ENCODE peak calls at places on chromosomes 2 and 18, in five cellular contexts. One of them, this sample, is unnamed.

GRCh38 chr18:55477537-55478300 is 110.3 kb downstream of the TCF4 start:
- DNase-seq in sigmoid colon: no peak
- DNase-seq in GM12878: peak
- DNase-seq in K562: peak
- DNase-seq in prostate gland: peak
- DNase-seq in this sample: no peak

GRCh38 chr2:10286216-10287037 is 16.3 kb upstream of the HPCAL1 start:
- DNase-seq in prostate gland: no peak
- DNase-seq in K562: no peak
- DNase-seq in GM12878: no peak
- DNase-seq in sigmoid colon: no peak
- DNase-seq in this sample: no peak

GRCh38 chr2:18119883-18120282 is 241.4 kb downstream of the KCNS3 start:
- DNase-seq in sigmoid colon: peak
- DNase-seq in prostate gland: no peak
- DNase-seq in K562: no peak
- DNase-seq in GM12878: no peak
- DNase-seq in this sample: no peak

GRCh38 chr2:236955675-236956618 is 129.7 kb upstream of the COPS8 start:
- DNase-seq in prostate gland: no peak
- DNase-seq in GM12878: no peak
- DNase-seq in sigmoid colon: peak
- DNase-seq in K562: peak
- DNase-seq in this sample: no peak

GRCh38 chr18:31819106-31819924 is 58.6 kb upstream of the SLC25A52 start:
- DNase-seq in GM12878: no peak
- DNase-seq in sigmoid colon: no peak
- DNase-seq in K562: peak
- DNase-seq in prostate gland: peak
- DNase-seq in this sample: peak

GRCh38 chr2:71923887-71924533 is 223.7 kb downstream of the CYP26B1 start:
- DNase-seq in K562: peak
- DNase-seq in prostate gland: peak
- DNase-seq in GM12878: peak
- DNase-seq in sigmoid colon: no peak
- DNase-seq in this sample: no peak

GRCh38 chr2:227785293-227785692 is 28.3 kb upstream of the CCL20 start:
- DNase-seq in GM12878: no peak
- DNase-seq in K562: no peak
- DNase-seq in prostate gland: no peak
- DNase-seq in sigmoid colon: no peak
- DNase-seq in this sample: no peak

GRCh38 chr2:126513033-126513432 is 142.9 kb upstream of the GYPC start:
- DNase-seq in prostate gland: no peak
- DNase-seq in GM12878: no peak
- DNase-seq in sigmoid colon: no peak
- DNase-seq in K562: no peak
- DNase-seq in this sample: no peak

GRCh38 chr2:134411828-134412638 is 158.2 kb downstream of the MGAT5 start:
- DNase-seq in GM12878: peak
- DNase-seq in sigmoid colon: peak
- DNase-seq in K562: peak
- DNase-seq in prostate gland: peak
- DNase-seq in this sample: peak

GRCh38 chr2:46460241-46460921 is 19.0 kb upstream of the TMEM247 start:
- DNase-seq in sigmoid colon: peak
- DNase-seq in prostate gland: no peak
- DNase-seq in GM12878: no peak
- DNase-seq in K562: peak
- DNase-seq in this sample: no peak

GRCh38 chr18:77711096-77711495 is 461.4 kb downstream of the GALR1 start:
- DNase-seq in sigmoid colon: no peak
- DNase-seq in K562: no peak
- DNase-seq in GM12878: no peak
- DNase-seq in prostate gland: no peak
- DNase-seq in this sample: no peak

GRCh38 chr2:105595536-105595935 is 149.2 kb upstream of the NCK2 start:
- DNase-seq in K562: no peak
- DNase-seq in sigmoid colon: no peak
- DNase-seq in prostate gland: no peak
- DNase-seq in GM12878: no peak
- DNase-seq in this sample: no peak

GRCh38 chr18:38290229-38290628 is 724.6 kb upstream of the CELF4 start:
- DNase-seq in prostate gland: no peak
- DNase-seq in K562: no peak
- DNase-seq in sigmoid colon: no peak
- DNase-seq in GM12878: no peak
- DNase-seq in this sample: no peak

GRCh38 chr18:46677609-46678470 is 20.8 kb upstream of the LOXHD1 start:
- DNase-seq in prostate gland: no peak
- DNase-seq in sigmoid colon: no peak
- DNase-seq in K562: no peak
- DNase-seq in GM12878: no peak
- DNase-seq in this sample: no peak

GRCh38 chr2:239646184-239646583 is 245.4 kb upstream of the HDAC4 start:
- DNase-seq in K562: no peak
- DNase-seq in prostate gland: no peak
- DNase-seq in GM12878: no peak
- DNase-seq in sigmoid colon: no peak
- DNase-seq in this sample: no peak

GRCh38 chr2:47437287-47437686 is 34.3 kb downstream of the MSH2 start:
- DNase-seq in prostate gland: no peak
- DNase-seq in K562: peak
- DNase-seq in GM12878: no peak
- DNase-seq in sigmoid colon: no peak
- DNase-seq in this sample: no peak

GRCh38 chr2:237156131-237156856 is 70.6 kb downstream of the COPS8 start:
- DNase-seq in GM12878: no peak
- DNase-seq in prostate gland: no peak
- DNase-seq in K562: no peak
- DNase-seq in sigmoid colon: peak
- DNase-seq in this sample: no peak

GRCh38 chr2:177393381-177393780 is 808 bp downstream of the AGPS start:
- DNase-seq in prostate gland: no peak
- DNase-seq in K562: peak
- DNase-seq in sigmoid colon: no peak
- DNase-seq in GM12878: no peak
- DNase-seq in this sample: no peak

GRCh38 chr2:3986530-3987258 is 283.3 kb downstream of the DCDC2C start:
- DNase-seq in GM12878: no peak
- DNase-seq in K562: no peak
- DNase-seq in prostate gland: no peak
- DNase-seq in sigmoid colon: no peak
- DNase-seq in this sample: no peak

GRCh38 chr2:43349944-43350343 is 123.5 kb upstream of the ZFP36L2 start:
- DNase-seq in sigmoid colon: no peak
- DNase-seq in GM12878: no peak
- DNase-seq in K562: no peak
- DNase-seq in prostate gland: no peak
- DNase-seq in this sample: no peak

GRCh38 chr2:237351046-237351445 is 62.9 kb downstream of the COL6A3 start:
- DNase-seq in K562: no peak
- DNase-seq in GM12878: no peak
- DNase-seq in prostate gland: no peak
- DNase-seq in sigmoid colon: no peak
- DNase-seq in this sample: no peak

GRCh38 chr2:74149249-74149530 is 1.5 kb upstream of the BOLA3 start:
- DNase-seq in sigmoid colon: no peak
- DNase-seq in GM12878: no peak
- DNase-seq in prostate gland: no peak
- DNase-seq in K562: peak
- DNase-seq in this sample: no peak

GRCh38 chr2:88191722-88192042 is 21.5 kb downstream of the THNSL2 start:
- DNase-seq in sigmoid colon: no peak
- DNase-seq in K562: no peak
- DNase-seq in prostate gland: no peak
- DNase-seq in GM12878: no peak
- DNase-seq in this sample: no peak

GRCh38 chr2:206936456-206937222 is 2.7 kb upstream of the CPO start:
- DNase-seq in K562: no peak
- DNase-seq in sigmoid colon: no peak
- DNase-seq in GM12878: no peak
- DNase-seq in prostate gland: no peak
- DNase-seq in this sample: no peak

GRCh38 chr2:84880645-84881521 is at the start of gene TRABD2A:
- DNase-seq in K562: peak
- DNase-seq in prostate gland: no peak
- DNase-seq in GM12878: no peak
- DNase-seq in sigmoid colon: no peak
- DNase-seq in this sample: no peak

GRCh38 chr2:237171396-237171795 is 85.7 kb downstream of the COPS8 start:
- DNase-seq in K562: no peak
- DNase-seq in GM12878: no peak
- DNase-seq in prostate gland: peak
- DNase-seq in sigmoid colon: peak
- DNase-seq in this sample: peak

GRCh38 chr2:11873346-11873745 is 126.9 kb downstream of the LPIN1 start:
- DNase-seq in K562: no peak
- DNase-seq in prostate gland: no peak
- DNase-seq in sigmoid colon: peak
- DNase-seq in GM12878: no peak
- DNase-seq in this sample: no peak

GRCh38 chr18:13464432-13465125 is 246.0 kb downstream of the LDLRAD4 start:
- DNase-seq in K562: no peak
- DNase-seq in sigmoid colon: peak
- DNase-seq in prostate gland: no peak
- DNase-seq in GM12878: peak
- DNase-seq in this sample: peak
- TF ChIP-seq POLR2AphosphoS5 in K562: no peak
- TF ChIP-seq POLR2AphosphoS5 in sigmoid colon: peak
- TF ChIP-seq POLR2AphosphoS5 in prostate gland: no peak
- TF ChIP-seq POLR2AphosphoS5 in GM12878: peak
- TF ChIP-seq POLR2AphosphoS5 in this sample: no peak

GRCh38 chr2:181073896-181074295 is 93.5 kb downstream of the UBE2E3 start:
- DNase-seq in prostate gland: no peak
- DNase-seq in K562: no peak
- DNase-seq in sigmoid colon: no peak
- DNase-seq in GM12878: no peak
- DNase-seq in this sample: no peak
- H3K27ac ChIP-seq in prostate gland: no peak
- H3K27ac ChIP-seq in K562: no peak
- H3K27ac ChIP-seq in sigmoid colon: no peak
- H3K27ac ChIP-seq in GM12878: no peak
- H3K27ac ChIP-seq in this sample: no peak

DNA sequence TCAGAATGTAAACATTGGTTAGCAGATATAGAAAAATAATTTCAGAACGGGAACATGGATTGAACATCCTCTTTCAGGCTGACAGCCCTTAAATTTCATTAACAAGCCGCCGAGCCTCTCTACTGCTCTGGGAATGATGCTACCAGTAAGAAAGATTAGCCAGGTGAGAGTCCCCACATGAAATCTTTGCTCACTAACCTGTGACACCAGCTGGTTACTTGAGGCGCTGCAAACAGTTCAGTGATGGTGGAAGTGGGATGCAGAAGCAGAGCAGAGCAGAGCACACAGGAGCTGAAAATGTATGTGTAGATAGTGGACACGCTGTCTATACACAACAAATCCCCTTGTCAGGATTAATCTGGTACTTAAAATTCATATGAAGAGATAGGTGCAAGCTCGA is 721.1 kb downstream of the DPP10 start:
- DNase-seq in prostate gland: no peak
- DNase-seq in sigmoid colon: no peak
- DNase-seq in GM12878: no peak
- DNase-seq in K562: no peak
- DNase-seq in this sample: no peak
- H3K4me3 ChIP-seq in prostate gland: no peak
- H3K4me3 ChIP-seq in sigmoid colon: no peak
- H3K4me3 ChIP-seq in GM12878: no peak
- H3K4me3 ChIP-seq in K562: no peak
- H3K4me3 ChIP-seq in this sample: no peak

DNA sequence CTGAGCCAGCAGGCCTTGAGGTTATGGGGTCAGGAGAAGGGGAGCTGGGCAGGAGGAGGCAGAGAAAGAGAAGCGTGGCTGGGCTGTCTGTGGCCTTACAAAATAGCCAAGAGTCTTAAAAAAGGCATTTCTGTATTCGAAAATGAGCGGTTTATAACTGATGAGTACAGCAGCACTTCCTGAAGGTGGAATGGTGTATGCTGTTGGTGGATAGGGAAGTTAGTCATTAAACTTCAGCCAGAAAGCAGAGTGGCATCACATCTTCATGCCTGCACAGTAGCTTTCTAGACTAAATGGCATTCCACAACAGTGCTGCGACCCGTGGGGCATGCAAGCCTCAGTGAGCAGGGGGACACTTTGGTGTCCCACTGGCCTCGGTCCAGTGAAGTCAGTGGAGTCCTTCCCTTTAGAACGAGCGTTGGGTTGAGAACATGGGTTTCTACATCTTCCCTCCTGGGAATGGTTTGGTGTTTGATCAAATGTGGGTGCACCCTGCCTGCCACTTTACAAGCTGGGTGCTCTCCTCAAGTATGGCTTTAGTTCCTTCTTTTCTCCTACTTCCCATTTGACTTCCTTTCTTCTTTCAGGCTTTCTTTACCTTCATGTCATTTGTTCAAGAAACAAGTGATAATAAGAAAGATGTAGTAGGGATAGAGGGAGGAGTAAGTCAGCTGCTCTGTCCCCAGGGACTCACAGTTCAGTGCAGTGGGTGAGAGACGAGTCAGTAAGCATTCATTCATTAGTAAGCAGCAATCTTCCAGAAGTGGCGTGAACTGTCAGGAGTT is 96.3 kb downstream of the ARMC9 start:
- DNase-seq in sigmoid colon: no peak
- DNase-seq in GM12878: no peak
- DNase-seq in prostate gland: no peak
- DNase-seq in K562: no peak
- DNase-seq in this sample: no peak
- TF ChIP-seq POLR2AphosphoS5 in sigmoid colon: no peak
- TF ChIP-seq POLR2AphosphoS5 in GM12878: no peak
- TF ChIP-seq POLR2AphosphoS5 in prostate gland: no peak
- TF ChIP-seq POLR2AphosphoS5 in K562: no peak
- TF ChIP-seq POLR2AphosphoS5 in this sample: no peak

GRCh38 chr2:33620-34019 is 12.7 kb downstream of the FAM110C start:
- DNase-seq in prostate gland: peak
- DNase-seq in GM12878: no peak
- DNase-seq in sigmoid colon: no peak
- DNase-seq in K562: no peak
- DNase-seq in this sample: no peak
- H3K27ac ChIP-seq in prostate gland: no peak
- H3K27ac ChIP-seq in GM12878: no peak
- H3K27ac ChIP-seq in sigmoid colon: no peak
- H3K27ac ChIP-seq in K562: no peak
- H3K27ac ChIP-seq in this sample: no peak

This sample was measured in SK-N-MC.